ENCODE peak calls at places on chromosome 4, in eight cellular contexts. C is activated gamma-delta T cell treated with Interleukin-2 at 50 U/mL for 16 hours; K is left lobe of liver; P is stimulated activated CD4-positive, alpha-beta T cell treated with anti-CD3 and anti-CD28 coated beads, Interleukin-15, amount 100 ng/mL, for 1 hour; H is erythroblast; W is left ventricle myocardium inferior; U is activated T-cell treated with anti-CD3 and anti-CD28 coated beads, Interleukin-2, amount 50 U/mL, for 72 hours; F is T-helper 2 cell. E is an unnamed sample.

GRCh38 chr4:7699825-7700224 is 239.8 kb downstream of the AFAP1 start:
- DNase-seq in C (no peak), K (no peak), P (no peak), H (no peak), W (no peak), U (no peak), F (no peak), E (no peak)

GRCh38 chr4:2273221-2273620 is 11.3 kb upstream of the MXD4 start:
- DNase-seq in C (no peak), K (no peak), P (no peak), H (no peak), W (no peak), U (no peak), F (no peak), E (no peak)

GRCh38 chr4:10030946-10031662 is 9.8 kb upstream of the SLC2A9 start:
- DNase-seq in C (no peak), K (no peak), P (no peak), H (no peak), W (no peak), U (no peak), F (no peak), E (no peak)

GRCh38 chr4:37858112-37858511 is 31.6 kb downstream of the PGM2 start:
- DNase-seq in C (no peak), K (no peak), P (no peak), H (no peak), W (no peak), U (no peak), F (no peak), E (no peak)

GRCh38 chr4:182189107-182189878 is 53.9 kb upstream of the TENM3 start:
- DNase-seq in C (no peak), K (no peak), P (no peak), H (no peak), W (no peak), U (no peak), F (no peak), E (no peak)

GRCh38 chr4:3871181-3871852 is 105.1 kb downstream of the ADRA2C start:
- DNase-seq in C (no peak), K (no peak), P (no peak), H (no peak), W (no peak), U (no peak), F (no peak), E (no peak)

GRCh38 chr4:65831828-65832227 is 161.5 kb upstream of the EPHA5 start:
- DNase-seq in C (no peak), K (no peak), P (no peak), H (no peak), W (no peak), U (no peak), F (no peak), E (no peak)

GRCh38 chr4:128974203-128974602 is 119.1 kb downstream of the SCLT1 start:
- DNase-seq in C (no peak), K (no peak), P (no peak), H (no peak), W (no peak), U (no peak), F (no peak), E (no peak)

GRCh38 chr4:156475322-156475721 is 496.3 kb downstream of the PDGFC start:
- DNase-seq in C (no peak), K (no peak), P (no peak), H (peak), W (no peak), U (no peak), F (no peak), E (peak)

GRCh38 chr4:4625488-4625887 is 83.6 kb upstream of the STX18 start:
- DNase-seq in C (no peak), K (no peak), P (no peak), H (no peak), W (no peak), U (no peak), F (no peak), E (no peak)

GRCh38 chr4:8053688-8054449 is 104.7 kb downstream of the ABLIM2 start:
- DNase-seq in C (no peak), K (no peak), P (no peak), H (no peak), W (no peak), U (no peak), F (no peak), E (no peak)

GRCh38 chr4:141759796-141760425 is 123.5 kb downstream of the IL15 start:
- DNase-seq in C (no peak), K (no peak), P (no peak), H (no peak), W (no peak), U (no peak), F (no peak), E (no peak)

GRCh38 chr4:71709961-71710360 is 73.9 kb downstream of the GC start:
- DNase-seq in C (no peak), K (no peak), P (no peak), H (no peak), W (no peak), U (no peak), F (no peak), E (no peak)

GRCh38 chr4:3073158-3074077 is 920 bp downstream of the HTT-AS start:
- DNase-seq in C (peak), K (no peak), P (no peak), H (no peak), W (peak), U (peak), F (no peak), E (no peak)

GRCh38 chr4:125140966-125141495 is 173.7 kb upstream of the FAT4 start:
- DNase-seq in C (no peak), K (no peak), P (no peak), H (no peak), W (no peak), U (no peak), F (no peak), E (no peak)

GRCh38 chr4:84235545-84235944 is 263.5 kb downstream of the NKX6-1 start:
- DNase-seq in C (no peak), K (no peak), P (no peak), H (no peak), W (no peak), U (no peak), F (no peak), E (peak)

GRCh38 chr4:189202869-189203271 is 737.8 kb upstream of the FRG1 start:
- DNase-seq in C (no peak), K (no peak), P (no peak), H (no peak), W (no peak), U (no peak), F (no peak), E (no peak)

GRCh38 chr4:80239480-80239879 is 27.0 kb upstream of the FGF5 start:
- DNase-seq in C (no peak), K (no peak), P (no peak), H (no peak), W (no peak), U (no peak), F (no peak), E (no peak)

GRCh38 chr4:98374643-98375042 is 113.5 kb downstream of the RAP1GDS1 start:
- DNase-seq in C (no peak), K (no peak), P (no peak), H (no peak), W (peak), U (no peak), F (no peak), E (no peak)

GRCh38 chr4:180665994-180666818 is 1577.0 kb upstream of the TENM3 start:
- DNase-seq in C (no peak), K (no peak), P (no peak), H (peak), W (no peak), U (peak), F (no peak), E (peak)

GRCh38 chr4:139749313-139749712 is 83.7 kb downstream of the MGST2 start:
- DNase-seq in C (no peak), K (no peak), P (no peak), H (no peak), W (no peak), U (no peak), F (no peak), E (no peak)

GRCh38 chr4:24979554-24979953 is 51.2 kb downstream of the LGI2 start:
- DNase-seq in C (no peak), K (peak), P (no peak), H (no peak), W (peak), U (no peak), F (no peak), E (no peak)

GRCh38 chr4:107210450-107211239 is 174.5 kb upstream of the DKK2 start:
- DNase-seq in C (no peak), K (no peak), P (no peak), H (no peak), W (no peak), U (no peak), F (no peak), E (no peak)

GRCh38 chr4:91243132-91243531 is 1060.6 kb upstream of the GRID2 start:
- DNase-seq in C (no peak), K (no peak), P (no peak), H (no peak), W (peak), U (no peak), F (no peak), E (no peak)

GRCh38 chr4:159150838-159151390 is 48.0 kb downstream of the RAPGEF2 start:
- DNase-seq in C (no peak), K (no peak), P (no peak), H (peak), W (no peak), U (no peak), F (no peak), E (no peak)

GRCh38 chr4:113878718-113879117 is 100.7 kb downstream of the ARSJ start:
- DNase-seq in C (no peak), K (no peak), P (no peak), H (peak), W (no peak), U (no peak), F (no peak), E (no peak)

GRCh38 chr4:142083264-142083663 is 446.9 kb downstream of the IL15 start:
- DNase-seq in C (no peak), K (no peak), P (no peak), H (no peak), W (no peak), U (no peak), F (no peak), E (no peak)